ENCODE peak calls at places on chromosome 21, in eight cellular contexts. M is psoas muscle, L is sigmoid colon, U is pancreas, I is neural progenitor cell, C is RWPE1, B is heart right ventricle, X is kidney. Q is an unnamed sample.

GRCh38 chr21:34598931-34599400 is 15.9 kb downstream of the RCAN1 start:
- DNase-seq in I (no peak), C (peak), U (no peak), M (no peak), X (no peak), B (no peak), L (no peak), Q (no peak)

GRCh38 chr21:42161957-42162681 is 56.8 kb upstream of the ABCG1 start:
- DNase-seq in C (no peak), L (no peak), X (peak), B (no peak), U (peak), I (peak), M (no peak), Q (peak)

GRCh38 chr21:35043549-35043948 is 5.6 kb downstream of the RUNX1 start:
- DNase-seq in X (no peak), C (no peak), I (no peak), B (no peak), M (no peak), L (no peak), U (no peak), Q (no peak)

GRCh38 chr21:34743831-34744230 is 75.0 kb downstream of the CLIC6 start:
- DNase-seq in I (no peak), L (no peak), C (peak), B (no peak), M (peak), U (no peak), X (no peak), Q (no peak)

GRCh38 chr21:15164678-15165303 is 100.0 kb upstream of the NRIP1 start:
- DNase-seq in I (no peak), C (peak), L (no peak), M (no peak), X (no peak), B (no peak), U (no peak), Q (no peak)

GRCh38 chr21:42939581-42940413 is 14.4 kb upstream of the ERVH48-1 start:
- DNase-seq in B (no peak), C (peak), X (no peak), I (no peak), U (peak), L (peak), M (peak), Q (peak)

GRCh38 chr21:33587792-33588484 is 546 bp downstream of the DONSON start:
- DNase-seq in M (peak), C (peak), U (peak), X (peak), I (peak), B (peak), L (peak), Q (peak)

GRCh38 chr21:35005077-35005476 is 44.0 kb downstream of the RUNX1 start:
- DNase-seq in X (no peak), B (no peak), U (no peak), L (no peak), M (no peak), I (no peak), C (no peak), Q (no peak)

GRCh38 chr21:18053151-18053550 is 191.5 kb upstream of the CHODL start:
- DNase-seq in M (no peak), B (no peak), I (no peak), U (no peak), X (no peak), L (no peak), C (no peak), Q (no peak)

GRCh38 chr21:42609806-42610205 is 43.6 kb upstream of the PDE9A start:
- DNase-seq in U (no peak), L (no peak), I (no peak), M (no peak), C (no peak), B (no peak), X (peak), Q (no peak)

GRCh38 chr21:41631564-41632461 is 123.9 kb upstream of the TMPRSS2 start:
- DNase-seq in L (no peak), M (no peak), X (peak), C (peak), U (peak), I (no peak), B (no peak), Q (no peak)

GRCh38 chr21:16492892-16493291 is 763.1 kb downstream of the USP25 start:
- DNase-seq in I (no peak), X (no peak), L (no peak), U (no peak), C (no peak), B (no peak), M (no peak), Q (no peak)

GRCh38 chr21:37711294-37711844 is 204.9 kb downstream of the KCNJ6 start:
- DNase-seq in M (no peak), X (no peak), I (no peak), U (no peak), L (no peak), C (no peak), B (no peak), Q (no peak)

GRCh38 chr21:20040768-20041167 is 957.4 kb upstream of the NCAM2 start:
- DNase-seq in L (no peak), U (no peak), X (no peak), C (no peak), I (no peak), M (no peak), B (no peak), Q (no peak)

GRCh38 chr21:32525282-32525681 is 60.0 kb downstream of the TCP10L start:
- DNase-seq in L (peak), B (no peak), C (no peak), U (no peak), M (no peak), I (no peak), X (no peak), Q (no peak)
- TF ChIP-seq CTCF in L (no peak), B (no peak), C (no peak), U (no peak), M (no peak), I (no peak), X (no peak), Q (no peak)

DNA sequence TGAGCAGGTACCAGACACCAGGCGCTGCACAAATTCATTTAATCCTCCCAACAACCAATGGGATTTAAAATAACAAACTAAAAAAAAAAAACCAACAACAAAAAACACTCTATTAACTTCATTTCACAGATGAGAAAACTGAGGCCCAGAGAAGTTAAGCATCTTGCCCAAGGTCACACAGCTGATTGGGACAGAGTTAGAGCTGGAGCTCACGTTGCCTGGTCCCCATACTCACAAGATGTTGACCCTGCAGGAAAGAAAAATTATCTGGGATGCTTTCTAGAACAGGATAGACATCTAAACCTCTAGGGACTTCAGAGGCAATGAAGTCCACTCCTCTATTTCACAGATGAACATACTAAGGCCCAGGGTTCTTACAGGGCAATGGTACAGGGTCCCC is 175.3 kb downstream of the PSMG1 start:
- DNase-seq in L (no peak), B (no peak), X (no peak), M (no peak), I (no peak), C (no peak), U (no peak), Q (no peak)
- H3K27ac ChIP-seq in L (no peak), B (peak), X (no peak), M (no peak), I (no peak), C (peak), U (no peak), Q (no peak)

GRCh38 chr21:45430521-45431501 is 25.8 kb downstream of the COL18A1 start:
- DNase-seq in U (no peak), M (no peak), L (no peak), I (peak), B (no peak), X (peak), C (no peak), Q (no peak)
- TF ChIP-seq CTCF in U (no peak), M (no peak), L (no peak), I (no peak), B (no peak), X (no peak), C (no peak), Q (no peak)

DNA sequence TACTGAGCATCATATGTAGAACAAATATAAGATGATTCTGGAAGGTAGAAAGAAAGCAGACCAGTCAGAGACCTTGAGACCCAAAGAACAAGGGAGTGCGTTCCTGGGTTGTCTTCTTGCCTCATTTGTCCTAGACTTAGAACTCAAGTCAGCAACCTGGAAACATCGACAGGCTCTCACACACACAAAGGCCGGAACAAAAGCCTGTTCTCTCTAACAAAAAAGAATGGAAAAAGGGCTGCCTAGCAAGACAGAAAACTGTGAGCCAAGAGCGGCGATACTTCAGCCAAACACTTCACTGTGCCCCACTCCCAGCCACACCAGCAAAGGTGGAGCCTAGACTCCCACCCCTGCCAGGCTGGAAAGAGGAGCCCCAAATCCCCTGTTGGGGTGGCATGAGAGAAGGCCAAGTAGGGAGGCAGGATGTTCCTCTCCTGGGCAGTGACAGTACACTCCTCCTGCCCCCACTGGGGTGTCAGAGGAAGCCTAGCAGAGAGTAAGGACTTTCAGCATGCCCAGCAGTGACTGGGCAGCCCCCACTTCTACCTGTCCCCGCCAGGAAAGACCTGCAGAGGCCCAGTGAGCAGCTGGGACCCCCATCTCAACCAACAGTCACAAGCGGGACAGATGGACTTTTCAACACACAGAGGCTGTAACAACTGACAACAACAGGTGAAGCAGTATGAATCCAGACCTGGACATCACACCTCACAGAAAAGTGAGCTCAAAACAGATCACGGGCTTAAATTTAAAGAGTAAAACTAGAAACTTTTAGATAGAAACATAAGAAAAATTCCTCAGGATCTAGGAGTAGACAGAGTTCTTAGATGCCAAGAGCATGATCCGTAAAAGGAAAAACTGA is 33.0 kb downstream of the MRAP start:
- DNase-seq in L (peak), B (no peak), U (no peak), X (no peak), M (no peak), I (peak), C (no peak), Q (no peak)
- H3K27ac ChIP-seq in L (no peak), B (no peak), U (no peak), X (no peak), M (no peak), I (peak), C (peak), Q (no peak)

GRCh38 chr21:23452384-23453083 is 2154.7 kb downstream of the MRPL39 start:
- DNase-seq in L (no peak), M (no peak), B (no peak), X (peak), U (peak), I (peak), C (no peak), Q (peak)
- TF ChIP-seq CTCF in L (no peak), M (no peak), B (no peak), X (peak), U (no peak), I (peak), C (peak), Q (peak)

GRCh38 chr21:46295177-46295711 is 9.1 kb downstream of the YBEY start:
- DNase-seq in C (no peak), I (peak), U (no peak), X (no peak), B (no peak), M (peak), L (no peak), Q (no peak)

GRCh38 chr21:46294647-46295176 is 8.6 kb downstream of the YBEY start:
- DNase-seq in X (no peak), B (no peak), C (no peak), M (no peak), U (no peak), I (no peak), L (no peak), Q (no peak)

GRCh38 chr21:46289655-46290178 is 3.6 kb downstream of the YBEY start:
- DNase-seq in M (no peak), I (no peak), C (no peak), X (no peak), L (no peak), U (no peak), B (no peak), Q (no peak)

GRCh38 chr21:46287541-46287940 is 1.4 kb downstream of the YBEY start:
- DNase-seq in C (no peak), I (no peak), M (no peak), U (no peak), B (no peak), L (no peak), X (no peak), Q (no peak)

DNA sequence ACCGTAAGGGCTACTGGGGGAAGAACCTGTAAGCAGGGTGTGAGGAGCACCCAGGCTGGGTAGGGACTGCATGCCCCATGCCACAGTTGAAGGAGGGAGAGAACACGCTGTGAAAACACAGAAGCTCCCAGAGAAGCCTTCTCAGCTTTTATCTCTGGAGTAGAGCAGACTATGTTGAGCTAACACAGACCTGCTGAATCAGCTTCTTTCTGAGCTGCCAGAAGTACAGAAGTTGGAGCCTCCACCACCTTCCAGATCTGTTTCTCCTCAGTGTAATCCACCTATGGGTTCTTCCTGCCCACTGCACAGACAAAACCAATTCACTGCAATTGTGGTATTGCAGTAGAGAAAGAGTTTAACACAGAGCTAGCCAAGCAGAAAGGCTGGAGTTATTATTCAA is 5.4 kb downstream of the YBEY start:
- DNase-seq in L (no peak), M (no peak), I (no peak), C (no peak), X (no peak), U (no peak), B (no peak), Q (no peak)
- H3K27ac ChIP-seq in L (no peak), M (no peak), I (no peak), C (no peak), X (no peak), U (no peak), B (no peak), Q (no peak)

GRCh38 chr21:29499734-29500343 is 201.1 kb downstream of the BACH1 start:
- DNase-seq in L (no peak), U (no peak), B (no peak), X (no peak), I (peak), M (no peak), C (peak), Q (peak)
- TF ChIP-seq CTCF in L (no peak), U (peak), B (peak), X (peak), I (peak), M (no peak), C (peak), Q (no peak)

GRCh38 chr21:26918318-26919065 is 48.4 kb downstream of the ADAMTS5 start:
- DNase-seq in X (no peak), I (no peak), B (no peak), L (no peak), U (no peak), C (no peak), M (no peak), Q (no peak)
- H3K27ac ChIP-seq in X (no peak), I (no peak), B (no peak), L (no peak), U (no peak), C (no peak), M (no peak), Q (no peak)

Q was measured in adrenal gland.